ENCODE peak calls at places on chromosomes 12 and 14, in eight cellular contexts. H is HepG2, U is astrocyte, I is right lobe of liver, E is mucosa of descending colon, D is body of pancreas, Y is GM12865, M is IMR-90. A is an unnamed sample.

GRCh38 chr14:50397461-50398196 is 948 bp upstream of the CDKL1 start:
- DNase-seq in D (peak), U (no peak), H (peak), I (peak), Y (no peak), M (no peak), E (peak), A (no peak)

GRCh38 chr14:76091036-76091435 is 60.7 kb upstream of the GPATCH2L start:
- DNase-seq in D (peak), E (no peak), U (no peak), M (no peak), Y (no peak), H (peak), I (no peak), A (no peak)

GRCh38 chr12:95415451-95415850 is 58.5 kb upstream of the METAP2 start:
- DNase-seq in U (no peak), M (no peak), H (no peak), D (no peak), Y (no peak), E (no peak), I (no peak), A (no peak)

GRCh38 chr12:94305293-94305957 is 154.2 kb downstream of the CEP83 start:
- DNase-seq in H (peak), D (no peak), I (no peak), Y (peak), E (no peak), U (peak), M (peak), A (peak)

GRCh38 chr12:115979851-115980250 is 297.6 kb downstream of the MED13L start:
- DNase-seq in E (no peak), U (no peak), I (no peak), H (no peak), M (no peak), Y (no peak), D (no peak), A (no peak)

GRCh38 chr12:48061943-48062719 is 43.7 kb downstream of the SENP1 start:
- DNase-seq in E (no peak), U (no peak), Y (no peak), D (no peak), M (no peak), I (no peak), H (no peak), A (peak)

GRCh38 chr14:101040538-101041442 is 137.3 kb upstream of the RTL1 start:
- DNase-seq in E (no peak), I (no peak), U (no peak), D (peak), M (no peak), H (peak), Y (no peak), A (no peak)

GRCh38 chr12:24396266-24396665 is 446.8 kb upstream of the SOX5 start:
- DNase-seq in D (no peak), E (no peak), M (no peak), Y (no peak), I (no peak), U (no peak), H (no peak), A (no peak)

GRCh38 chr12:59929091-59929490 is 333.3 kb downstream of the SLC16A7 start:
- DNase-seq in I (no peak), H (no peak), U (peak), Y (no peak), M (peak), D (peak), E (no peak), A (peak)

GRCh38 chr14:30621354-30621953 is 665 bp upstream of the SCFD1 start:
- DNase-seq in Y (peak), D (peak), E (peak), I (peak), U (no peak), H (peak), M (peak), A (peak)

GRCh38 chr14:45181329-45181728 is 45.6 kb downstream of the FANCM start:
- DNase-seq in Y (no peak), H (no peak), I (no peak), U (peak), D (no peak), E (no peak), M (peak), A (no peak)

GRCh38 chr14:45181806-45182205 is 46.1 kb downstream of the FANCM start:
- DNase-seq in D (no peak), I (no peak), M (no peak), U (no peak), Y (no peak), E (no peak), H (no peak), A (peak)

GRCh38 chr14:45185110-45185814 is 49.5 kb downstream of the FANCM start:
- DNase-seq in I (no peak), U (no peak), H (no peak), E (no peak), D (no peak), M (peak), Y (no peak), A (no peak)
- TF ChIP-seq CTCF in I (no peak), U (no peak), H (no peak), E (no peak), D (no peak), M (no peak), Y (no peak), A (no peak)

GRCh38 chr14:93953263-93953662 is 23.1 kb downstream of the ASB2 start:
- DNase-seq in E (no peak), H (peak), I (no peak), D (no peak), Y (no peak), U (no peak), M (no peak), A (no peak)
- TF ChIP-seq CTCF in E (no peak), H (peak), I (no peak), D (no peak), Y (peak), U (no peak), M (no peak), A (no peak)

DNA sequence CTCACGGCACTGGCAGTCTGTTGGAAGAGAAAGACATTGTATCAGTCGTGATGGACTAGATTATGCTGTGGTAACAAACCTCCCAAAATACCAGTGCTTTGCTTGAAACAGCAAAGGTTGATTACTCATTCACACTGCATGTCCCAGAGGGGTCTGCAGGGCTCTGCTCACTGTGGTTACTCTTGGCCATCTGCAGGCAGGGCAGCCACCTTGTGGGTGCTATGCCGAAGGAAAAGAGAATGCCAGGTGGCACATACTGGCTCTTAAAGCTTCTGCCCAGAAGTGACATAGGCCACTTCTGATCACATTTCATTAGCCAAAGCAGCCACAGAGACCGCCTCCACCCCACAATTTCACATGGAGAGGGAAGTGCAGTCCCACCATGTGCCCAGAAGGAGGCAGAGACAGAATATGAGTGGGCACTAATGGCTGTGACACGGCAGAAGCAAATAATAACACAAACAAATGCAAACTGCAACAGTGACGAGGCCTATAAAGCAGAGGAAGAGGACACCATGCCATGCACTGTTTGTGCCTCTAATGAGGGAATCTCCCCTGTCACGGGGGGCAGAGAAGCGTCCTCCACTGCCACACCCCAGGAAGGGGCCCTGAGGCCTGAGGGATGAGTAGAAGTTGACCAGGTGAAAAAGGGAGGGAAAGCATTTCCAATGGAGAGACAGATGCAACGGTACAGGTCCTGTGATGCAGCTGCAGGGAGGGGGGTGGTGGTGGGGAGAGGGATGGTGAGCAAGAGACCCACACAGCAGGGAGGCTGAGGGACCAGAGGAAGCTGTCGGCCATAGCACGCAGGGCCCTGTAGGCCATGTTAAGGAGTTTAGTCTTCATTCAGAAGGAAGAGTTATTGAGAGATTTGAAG is 51.7 kb upstream of the KICS2 start:
- DNase-seq in I (no peak), H (peak), E (no peak), U (no peak), M (no peak), D (no peak), Y (peak), A (peak)
- TF ChIP-seq CTCF in I (peak), H (peak), E (no peak), U (no peak), M (peak), D (peak), Y (peak), A (peak)

DNA sequence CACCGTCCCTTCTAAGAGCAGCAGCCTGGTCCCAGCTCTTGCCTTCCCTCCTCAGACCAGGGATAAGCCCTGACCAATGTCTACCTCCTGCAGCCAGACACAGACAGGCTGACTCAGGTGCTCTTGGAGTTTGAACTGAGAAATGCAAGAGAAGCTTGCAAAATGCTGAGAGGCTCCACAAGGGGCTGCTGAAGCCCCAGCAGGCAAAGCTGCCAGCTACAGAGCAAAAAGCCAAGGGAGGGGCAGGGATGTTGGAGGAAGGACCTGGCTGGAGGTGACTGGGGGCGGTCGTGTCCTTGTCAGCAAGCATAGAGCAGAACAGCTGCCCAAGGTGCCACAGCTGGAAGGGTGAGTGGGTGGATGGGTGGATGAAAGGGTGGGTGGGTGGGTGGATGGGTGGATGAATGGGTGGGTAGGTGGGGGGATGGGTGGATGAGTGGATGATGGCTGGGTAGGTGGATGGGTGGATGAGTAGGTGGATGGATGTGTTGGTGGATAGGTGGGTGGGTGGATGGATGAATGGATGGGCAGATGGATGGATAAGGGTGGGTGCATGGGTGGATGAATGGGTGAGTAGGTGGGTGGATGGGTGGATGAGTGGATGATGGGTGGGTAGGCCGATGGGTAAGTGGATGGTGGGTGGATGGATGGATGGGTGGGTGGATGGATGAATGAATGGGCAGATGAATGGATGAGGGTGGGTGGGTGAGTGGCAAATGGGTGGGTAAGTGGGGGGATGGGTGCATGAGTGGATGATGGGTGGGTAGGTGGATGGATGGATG is 4.0 kb upstream of the INF2 start:
- DNase-seq in E (no peak), H (peak), U (no peak), M (no peak), Y (no peak), D (no peak), I (peak), A (no peak)
- TF ChIP-seq CTCF in E (no peak), H (peak), U (no peak), M (peak), Y (no peak), D (no peak), I (no peak), A (no peak)

GRCh38 chr12:203462-204260 is 10.3 kb downstream of the SLC6A12 start:
- DNase-seq in M (no peak), Y (no peak), I (peak), E (no peak), U (no peak), D (no peak), H (no peak), A (no peak)
- TF ChIP-seq CTCF in M (no peak), Y (no peak), I (no peak), E (no peak), U (no peak), D (peak), H (no peak), A (no peak)

DNA sequence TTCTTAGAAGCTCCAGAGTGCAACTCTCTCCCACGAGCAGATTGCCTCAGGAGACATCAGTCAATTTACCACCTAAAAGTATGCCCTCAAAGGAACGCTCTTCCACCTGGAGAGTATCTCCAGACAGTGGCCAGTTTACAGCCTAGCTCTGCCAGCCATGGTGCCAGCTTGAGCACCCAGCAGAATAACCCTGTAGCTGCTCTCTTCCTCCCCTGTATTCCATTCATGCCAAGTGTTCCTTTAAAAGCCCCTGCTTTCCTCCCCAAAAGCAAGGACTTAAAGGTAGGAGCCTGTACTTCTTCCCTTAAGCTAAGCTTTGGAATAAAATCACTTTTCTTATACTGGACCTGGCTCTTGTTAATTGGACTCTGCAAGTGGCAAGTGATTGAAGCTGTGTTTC is 245.4 kb upstream of the TMEM132C start:
- DNase-seq in I (no peak), U (no peak), M (no peak), E (no peak), D (no peak), Y (no peak), H (no peak), A (no peak)
- TF ChIP-seq CTCF in I (no peak), U (no peak), M (no peak), E (no peak), D (no peak), Y (no peak), H (no peak), A (no peak)